ENCODE peak calls at places on chromosomes 3 and 15, in ten cellular contexts. K is aorta; P is heart left ventricle; Q is lower leg skin; L is IMR-90; S is ovary; M is stomach; F is esophagus squamous epithelium; V is CD4-positive, CD25-positive, alpha-beta regulatory T cell; A is astrocyte of the spinal cord. B is an unnamed sample.

GRCh38 chr15:93217343-93217742 is 128.3 kb upstream of the RGMA start:
- DNase-seq in K (no peak), P (no peak), Q (no peak), L (no peak), S (no peak), M (no peak), F (no peak), V (no peak), A (no peak), B (no peak)

GRCh38 chr15:31065824-31066223 is 35.7 kb downstream of the TRPM1 start:
- DNase-seq in K (no peak), P (no peak), Q (no peak), L (no peak), S (no peak), M (no peak), F (no peak), V (no peak), A (no peak), B (no peak)

GRCh38 chr3:38651153-38651789 is 1.8 kb upstream of the SCN5A start:
- DNase-seq in K (peak), P (peak), Q (peak), L (peak), S (peak), M (peak), F (no peak), V (peak), A (peak), B (no peak)

GRCh38 chr15:75725719-75726607 is 13.3 kb upstream of the CSPG4 start:
- DNase-seq in K (peak), P (peak), Q (no peak), L (no peak), S (no peak), M (no peak), F (no peak), V (no peak), A (no peak), B (no peak)

GRCh38 chr15:29601811-29602210 is 220.5 kb downstream of the TJP1 start:
- DNase-seq in K (no peak), P (no peak), Q (no peak), L (no peak), S (no peak), M (no peak), F (no peak), V (no peak), A (peak), B (no peak)

GRCh38 chr3:82495655-82496054 is 734.2 kb upstream of the GBE1 start:
- DNase-seq in K (no peak), P (no peak), Q (no peak), L (no peak), S (no peak), M (no peak), F (no peak), V (no peak), A (no peak), B (no peak)

GRCh38 chr15:40282870-40283614 is at the start of gene ANKRD63:
- DNase-seq in K (peak), P (peak), Q (no peak), L (no peak), S (no peak), M (no peak), F (no peak), V (peak), A (no peak), B (no peak)

GRCh38 chr3:188217681-188218080 is 63.7 kb downstream of the LPP start:
- DNase-seq in K (no peak), P (no peak), Q (no peak), L (no peak), S (no peak), M (no peak), F (no peak), V (no peak), A (no peak), B (no peak)

GRCh38 chr3:157045238-157045860 is 114.6 kb downstream of the CCNL1 start:
- DNase-seq in K (no peak), P (no peak), Q (no peak), L (no peak), S (no peak), M (no peak), F (no peak), V (no peak), A (no peak), B (no peak)

GRCh38 chr3:81643721-81644120 is 117.7 kb downstream of the GBE1 start:
- DNase-seq in K (no peak), P (no peak), Q (no peak), L (peak), S (no peak), M (no peak), F (no peak), V (no peak), A (peak), B (no peak)

GRCh38 chr3:13457593-13457992 is 22.5 kb upstream of the HDAC11 start:
- DNase-seq in K (no peak), P (no peak), Q (no peak), L (no peak), S (no peak), M (no peak), F (no peak), V (no peak), A (no peak), B (no peak)

GRCh38 chr3:149968216-149968615 is 2.5 kb downstream of the PFN2 start:
- DNase-seq in K (no peak), P (no peak), Q (no peak), L (peak), S (no peak), M (no peak), F (no peak), V (no peak), A (peak), B (no peak)

GRCh38 chr3:52218454-52218853 is 7.0 kb downstream of the TLR9 start:
- DNase-seq in K (no peak), P (no peak), Q (no peak), L (no peak), S (peak), M (no peak), F (no peak), V (no peak), A (no peak), B (no peak)

GRCh38 chr15:31954364-31954763 is 76.0 kb upstream of the CHRNA7 start:
- DNase-seq in K (no peak), P (no peak), Q (no peak), L (no peak), S (no peak), M (no peak), F (no peak), V (no peak), A (no peak), B (no peak)

GRCh38 chr15:76084263-76084662 is 24.5 kb downstream of the TMEM266 start:
- DNase-seq in K (no peak), P (no peak), Q (no peak), L (no peak), S (no peak), M (no peak), F (no peak), V (no peak), A (no peak), B (no peak)

GRCh38 chr15:96612917-96613316 is 282.4 kb downstream of the NR2F2 start:
- DNase-seq in K (no peak), P (no peak), Q (no peak), L (no peak), S (no peak), M (no peak), F (no peak), V (no peak), A (no peak), B (no peak)

GRCh38 chr3:143121240-143122088 is 1.9 kb downstream of the CHST2 start:
- DNase-seq in K (peak), P (peak), Q (peak), L (peak), S (peak), M (peak), F (no peak), V (peak), A (peak), B (no peak)

GRCh38 chr15:76501726-76502125 is 165.2 kb downstream of the ISL2 start:
- DNase-seq in K (no peak), P (no peak), Q (no peak), L (peak), S (no peak), M (no peak), F (no peak), V (no peak), A (peak), B (no peak)

GRCh38 chr15:35329521-35329921 is 216.4 kb downstream of the DPH6 start:
- DNase-seq in K (no peak), P (no peak), Q (no peak), L (peak), S (no peak), M (no peak), F (no peak), V (no peak), A (peak), B (no peak)

GRCh38 chr3:61848885-61849284 is 287.5 kb downstream of the PTPRG start:
- DNase-seq in K (no peak), P (no peak), Q (no peak), L (peak), S (peak), M (no peak), F (no peak), V (no peak), A (peak), B (no peak)

GRCh38 chr3:82087958-82088357 is 326.5 kb upstream of the GBE1 start:
- DNase-seq in K (no peak), P (no peak), Q (no peak), L (peak), S (no peak), M (no peak), F (no peak), V (no peak), A (peak), B (no peak)

GRCh38 chr3:149343951-149344350 is 10.5 kb upstream of the TM4SF18 start:
- DNase-seq in K (no peak), P (no peak), Q (no peak), L (no peak), S (no peak), M (no peak), F (no peak), V (no peak), A (no peak), B (no peak)

GRCh38 chr15:81666828-81667227 is 292.8 kb upstream of the TMC3 start:
- DNase-seq in K (no peak), P (no peak), Q (no peak), L (peak), S (no peak), M (no peak), F (no peak), V (no peak), A (no peak), B (no peak)

GRCh38 chr3:69669070-69669469 is 70.2 kb upstream of the MITF start:
- DNase-seq in K (no peak), P (no peak), Q (no peak), L (no peak), S (no peak), M (no peak), F (no peak), V (no peak), A (no peak), B (no peak)

GRCh38 chr15:73321496-73322344 is 47.0 kb downstream of the HCN4 start:
- DNase-seq in K (no peak), P (no peak), Q (no peak), L (no peak), S (no peak), M (no peak), F (no peak), V (no peak), A (no peak), B (no peak)

GRCh38 chr15:101293122-101293521 is 1.9 kb downstream of the SNRPA1 start:
- DNase-seq in K (no peak), P (no peak), Q (no peak), L (no peak), S (no peak), M (no peak), F (no peak), V (no peak), A (no peak), B (no peak)
- H3K4me3 ChIP-seq in K (no peak), P (peak), Q (no peak), L (peak), S (peak), M (peak), F (peak), V (peak), A (peak), B (peak)

DNA sequence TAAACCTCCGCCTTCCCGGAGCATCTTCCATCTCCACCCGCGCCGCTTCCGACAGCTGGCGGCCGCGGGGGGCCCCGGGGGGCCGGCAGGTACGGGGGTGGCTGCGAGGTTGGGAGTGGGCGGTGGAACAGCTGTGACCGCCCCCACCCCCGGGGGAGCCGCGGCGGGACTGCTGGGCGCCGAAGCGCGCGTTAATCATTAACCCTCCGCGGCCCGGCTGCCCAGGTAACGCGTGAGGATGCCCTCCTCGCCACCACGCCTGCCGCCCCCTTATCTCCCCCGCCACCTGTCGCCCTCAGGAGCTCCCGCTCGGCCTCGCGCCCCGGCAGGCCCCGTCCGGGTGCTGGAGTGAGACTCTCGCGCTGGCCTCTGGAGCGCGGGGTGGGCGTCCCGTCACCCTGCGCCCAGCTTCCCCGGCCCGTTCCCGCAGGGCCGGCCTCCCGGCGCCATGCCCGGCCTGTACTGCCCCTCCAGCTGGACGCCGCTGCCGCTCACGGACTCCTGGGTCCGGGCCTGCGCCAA is 757 bp downstream of the VWA5B2 start:
- DNase-seq in K (no peak), P (no peak), Q (no peak), L (no peak), S (no peak), M (peak), F (no peak), V (no peak), A (no peak), B (no peak)
- H3K4me3 ChIP-seq in K (no peak), P (peak), Q (peak), L (no peak), S (peak), M (peak), F (peak), V (no peak), A (no peak), B (peak)

GRCh38 chr15:59993950-59994401 is 10.1 kb upstream of the FOXB1 start:
- DNase-seq in K (no peak), P (no peak), Q (no peak), L (no peak), S (no peak), M (no peak), F (no peak), V (no peak), A (no peak), B (no peak)

GRCh38 chr15:59995568-59996349 is 8.4 kb upstream of the FOXB1 start:
- DNase-seq in K (no peak), P (no peak), Q (no peak), L (no peak), S (no peak), M (no peak), F (no peak), V (no peak), A (no peak), B (no peak)

GRCh38 chr15:59991919-59992318 is 12.2 kb upstream of the FOXB1 start:
- DNase-seq in K (no peak), P (no peak), Q (no peak), L (no peak), S (no peak), M (no peak), F (no peak), V (no peak), A (no peak), B (no peak)

GRCh38 chr15:59994855-59995557 is 9.1 kb upstream of the FOXB1 start:
- DNase-seq in K (no peak), P (no peak), Q (no peak), L (no peak), S (no peak), M (no peak), F (no peak), V (no peak), A (no peak), B (no peak)

DNA sequence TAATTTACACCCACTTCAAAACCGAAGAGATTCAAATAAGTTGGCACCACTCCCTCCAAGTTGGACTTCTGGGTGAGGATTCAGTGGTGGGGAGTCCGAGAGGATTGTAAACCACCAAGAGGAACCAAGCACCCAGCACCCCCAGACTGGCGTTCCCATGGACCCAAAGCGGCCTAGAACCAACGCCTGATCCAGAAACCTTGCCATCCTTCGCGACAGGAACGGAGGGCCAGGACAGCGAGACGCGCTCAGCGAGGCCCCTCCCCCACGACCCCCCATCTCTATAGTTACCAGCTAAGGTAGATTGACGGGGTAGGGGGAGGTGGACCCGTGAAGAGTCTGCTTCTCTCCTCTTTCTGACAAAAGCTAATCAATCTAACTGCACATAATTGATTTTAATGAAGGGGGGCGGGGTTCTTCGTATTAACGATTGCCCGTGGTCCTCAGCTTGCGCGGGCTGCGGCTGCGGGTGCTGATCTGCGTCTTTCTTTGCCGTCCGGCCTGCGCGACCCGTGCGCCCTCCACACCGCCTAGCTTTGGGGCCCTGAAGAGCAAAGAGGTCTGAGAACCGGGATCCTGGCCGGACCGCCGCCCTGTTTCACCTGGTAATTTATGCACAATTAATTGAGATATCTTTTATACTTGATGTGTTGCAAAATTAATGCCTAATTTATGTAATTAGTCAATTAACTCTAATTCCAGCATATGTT is 10.9 kb upstream of the FOXB1 start:
- DNase-seq in K (no peak), P (no peak), Q (no peak), L (no peak), S (no peak), M (no peak), F (no peak), V (no peak), A (no peak), B (no peak)
- H3K4me3 ChIP-seq in K (no peak), P (no peak), Q (no peak), L (no peak), S (no peak), M (no peak), F (no peak), V (no peak), A (no peak), B (no peak)

DNA sequence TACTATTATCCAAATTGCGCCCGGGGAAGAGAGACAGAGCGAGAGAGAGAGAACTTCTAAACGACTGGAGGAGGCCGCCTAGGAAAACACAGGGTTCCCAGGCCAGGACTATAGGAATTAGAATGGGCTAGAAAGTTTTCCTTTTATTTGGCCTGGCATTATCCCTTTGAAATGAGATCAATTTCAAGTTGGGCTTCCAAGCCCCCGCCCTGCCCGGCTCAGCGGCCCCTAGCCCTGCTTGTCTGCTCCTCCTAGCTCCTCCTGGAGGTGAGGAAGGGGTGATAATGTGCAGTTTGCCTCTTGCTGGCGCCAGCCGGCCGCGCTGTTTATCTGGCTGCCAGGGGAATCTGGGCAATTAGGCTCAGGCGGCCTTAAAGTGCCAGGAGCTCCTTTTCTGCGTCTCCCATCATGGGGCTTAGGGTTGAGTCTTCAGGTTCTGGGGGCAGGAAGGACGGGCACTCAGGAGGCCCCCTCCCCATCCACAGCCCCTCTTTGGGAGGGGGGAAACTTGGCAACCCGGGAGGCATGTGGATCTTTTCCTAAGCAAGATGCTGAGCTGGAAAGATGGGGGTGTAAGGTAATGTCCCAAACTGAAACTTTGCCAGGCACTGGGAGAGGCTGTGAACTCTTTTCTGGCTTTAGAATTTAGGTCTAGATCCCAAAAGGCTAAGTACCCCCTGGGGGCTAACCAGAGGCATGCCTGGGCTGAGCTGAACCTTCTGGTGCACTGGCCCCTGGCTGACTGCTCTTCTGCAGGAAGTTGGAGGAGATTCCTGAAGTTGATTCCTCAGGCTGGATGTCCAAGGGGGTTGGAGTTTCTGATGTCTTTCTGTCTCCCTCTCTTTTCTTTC is 5.5 kb downstream of the SMAD6 start:
- DNase-seq in K (peak), P (no peak), Q (no peak), L (peak), S (peak), M (peak), F (no peak), V (no peak), A (peak), B (no peak)
- H3K4me3 ChIP-seq in K (no peak), P (peak), Q (no peak), L (no peak), S (peak), M (peak), F (no peak), V (no peak), A (peak), B (peak)

GRCh38 chr3:129933471-129933870 is 40.0 kb upstream of the TMCC1 start:
- DNase-seq in K (no peak), P (no peak), Q (no peak), L (no peak), S (no peak), M (no peak), F (no peak), V (no peak), A (no peak), B (no peak)

GRCh38 chr3:129934234-129935123 is 40.0 kb upstream of the TRH start:
- DNase-seq in K (no peak), P (no peak), Q (no peak), L (peak), S (peak), M (no peak), F (no peak), V (peak), A (peak), B (no peak)

GRCh38 chr3:129938140-129938930 is 36.2 kb upstream of the TRH start:
- DNase-seq in K (no peak), P (no peak), Q (no peak), L (no peak), S (no peak), M (no peak), F (no peak), V (no peak), A (no peak), B (no peak)

GRCh38 chr3:129937717-129938116 is 36.8 kb upstream of the TRH start:
- DNase-seq in K (no peak), P (no peak), Q (no peak), L (no peak), S (no peak), M (no peak), F (no peak), V (no peak), A (no peak), B (no peak)

DNA sequence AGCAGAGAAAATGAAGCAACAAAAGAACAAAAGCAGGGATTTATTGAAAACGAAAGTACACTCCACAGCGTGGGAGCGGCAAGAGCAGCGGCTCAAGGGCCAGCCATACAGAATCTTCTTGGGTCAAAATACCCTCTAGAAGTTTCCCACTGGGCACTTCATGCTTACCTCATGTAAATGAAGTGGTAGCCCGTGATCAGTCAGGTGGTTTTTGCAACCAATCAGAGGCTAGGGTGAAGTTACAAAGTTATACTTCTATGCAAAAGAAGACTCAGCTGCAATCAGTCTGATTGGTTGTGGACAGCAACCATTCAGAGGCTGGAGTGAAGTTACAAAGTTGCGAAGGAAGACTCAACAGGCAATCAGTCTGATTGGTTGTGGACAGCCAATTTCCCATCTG is 37.8 kb upstream of the TRH start:
- DNase-seq in K (no peak), P (no peak), Q (no peak), L (peak), S (peak), M (peak), F (no peak), V (peak), A (peak), B (no peak)
- H3K4me3 ChIP-seq in K (peak), P (peak), Q (no peak), L (peak), S (peak), M (peak), F (peak), V (peak), A (peak), B (peak)

GRCh38 chr3:31959951-31960792 is 20.9 kb downstream of the OSBPL10 start:
- DNase-seq in K (no peak), P (no peak), Q (no peak), L (peak), S (no peak), M (no peak), F (no peak), V (no peak), A (peak), B (no peak)
- H3K4me3 ChIP-seq in K (peak), P (peak), Q (no peak), L (peak), S (peak), M (peak), F (no peak), V (no peak), A (no peak), B (peak)